ENCODE peak calls at places on chromosomes 1 and 21, in four cellular contexts. P is K562, D is fibroblast of the aortic adventitia, M is breast epithelium. B is an unnamed sample.

GRCh38 chr1:81617308-81618027 is 183.3 kb upstream of the ADGRL2 start:
- DNase-seq in P (no peak), D (peak), M (no peak), B (peak)

GRCh38 chr1:32063261-32063681 is 9.5 kb upstream of the TMEM39B start:
- DNase-seq in P (peak), D (peak), M (no peak), B (peak)

GRCh38 chr1:206606867-206607266 is 5.4 kb downstream of the EIF2D start:
- DNase-seq in P (peak), D (peak), M (no peak), B (no peak)

GRCh38 chr1:49036700-49037099 is 260.0 kb upstream of the BEND5 start:
- DNase-seq in P (no peak), D (no peak), M (no peak), B (no peak)

GRCh38 chr1:66311092-66311491 is 222.9 kb upstream of the SGIP1 start:
- DNase-seq in P (no peak), D (peak), M (no peak), B (no peak)

GRCh38 chr1:58524353-58524945 is 22.1 kb downstream of the OMA1 start:
- DNase-seq in P (no peak), D (peak), M (no peak), B (no peak)

GRCh38 chr1:181205901-181206300 is 117.4 kb downstream of the IER5 start:
- DNase-seq in P (no peak), D (no peak), M (no peak), B (no peak)

GRCh38 chr1:9253706-9254105 is 19.1 kb downstream of the H6PD start:
- DNase-seq in P (no peak), D (peak), M (no peak), B (no peak)

GRCh38 chr1:74485622-74486021 is 26.8 kb downstream of the LRRC53 start:
- DNase-seq in P (no peak), D (no peak), M (no peak), B (no peak)

GRCh38 chr21:29365636-29366305 is 67.0 kb downstream of the BACH1 start:
- DNase-seq in P (no peak), D (no peak), M (no peak), B (no peak)

GRCh38 chr1:53278294-53278693 is 40.0 kb upstream of the MAGOH start:
- DNase-seq in P (peak), D (peak), M (no peak), B (no peak)

GRCh38 chr21:30206551-30207251 is 9.2 kb downstream of the CLDN8 start:
- DNase-seq in P (no peak), D (peak), M (no peak), B (no peak)

GRCh38 chr1:107670397-107670796 is 294.6 kb downstream of the VAV3 start:
- DNase-seq in P (no peak), D (no peak), M (no peak), B (no peak)

GRCh38 chr1:1437904-1438376 is 2.5 kb downstream of the VWA1 start:
- DNase-seq in P (peak), D (no peak), M (no peak), B (no peak)

GRCh38 chr1:11948822-11949458 is 14.4 kb downstream of the PLOD1 start:
- DNase-seq in P (peak), D (no peak), M (no peak), B (no peak)

GRCh38 chr1:176864211-176864610 is 300.3 kb downstream of the ASTN1 start:
- DNase-seq in P (no peak), D (no peak), M (no peak), B (no peak)

GRCh38 chr1:216461466-216461865 is 38.2 kb upstream of the USH2A start:
- DNase-seq in P (no peak), D (peak), M (no peak), B (no peak)

GRCh38 chr1:32332290-32333079 is 3.5 kb downstream of the MARCKSL1 start:
- DNase-seq in P (no peak), D (no peak), M (no peak), B (no peak)

GRCh38 chr21:44800103-44800502 is 1.5 kb downstream of the UBE2G2 start:
- DNase-seq in P (no peak), D (peak), M (no peak), B (no peak)

GRCh38 chr1:28789816-28790215 is 22.2 kb upstream of the OPRD1 start:
- DNase-seq in P (no peak), D (no peak), M (peak), B (no peak)

GRCh38 chr21:26965567-26966359 is 1.1 kb downstream of the ADAMTS5 start:
- DNase-seq in P (no peak), D (peak), M (peak), B (no peak)

GRCh38 chr21:37862536-37862935 is 53.7 kb downstream of the KCNJ6 start:
- DNase-seq in P (no peak), D (no peak), M (no peak), B (no peak)

GRCh38 chr1:38270241-38270871 is 223.8 kb upstream of the POU3F1 start:
- DNase-seq in P (no peak), D (no peak), M (no peak), B (no peak)

GRCh38 chr1:161725888-161726630 is 4.7 kb downstream of the FCRLB start:
- DNase-seq in P (peak), D (peak), M (no peak), B (no peak)

GRCh38 chr1:116855788-116856187 is 53.9 kb upstream of the PTGFRN start:
- DNase-seq in P (no peak), D (peak), M (no peak), B (no peak)

GRCh38 chr21:41640756-41641509 is 125.9 kb downstream of the RIPK4 start:
- DNase-seq in P (no peak), D (peak), M (no peak), B (no peak)

GRCh38 chr1:219126267-219126862 is 47.3 kb upstream of the LYPLAL1 start:
- DNase-seq in P (no peak), D (peak), M (no peak), B (peak)

GRCh38 chr1:160862151-160863061 is at the start of gene CD244:
- DNase-seq in P (no peak), D (no peak), M (no peak), B (no peak)

GRCh38 chr1:70200065-70200464 is 5.3 kb downstream of the LRRC40 start:
- DNase-seq in P (no peak), D (no peak), M (no peak), B (no peak)

GRCh38 chr1:115314765-115315164 is 23.3 kb downstream of the NGF start:
- DNase-seq in P (no peak), D (peak), M (no peak), B (no peak)

GRCh38 chr1:109759513-109760334 is 4.0 kb downstream of the EPS8L3 start:
- DNase-seq in P (no peak), D (no peak), M (no peak), B (no peak)
- TF ChIP-seq CTCF in P (no peak), D (no peak), M (no peak), B (no peak)

GRCh38 chr1:156664046-156664948 is 12.9 kb downstream of the NES start:
- DNase-seq in P (no peak), D (no peak), M (no peak), B (no peak)
- H3K4me3 ChIP-seq in P (no peak), D (no peak), M (peak), B (no peak)

GRCh38 chr1:106292130-106292529 is 764.3 kb upstream of the PRMT6 start:
- DNase-seq in P (no peak), D (no peak), M (no peak), B (no peak)

GRCh38 chr1:106296431-106296830 is 760.0 kb upstream of the PRMT6 start:
- DNase-seq in P (no peak), D (no peak), M (no peak), B (no peak)

GRCh38 chr1:106289265-106289664 is 767.2 kb upstream of the PRMT6 start:
- DNase-seq in P (no peak), D (no peak), M (no peak), B (no peak)

DNA sequence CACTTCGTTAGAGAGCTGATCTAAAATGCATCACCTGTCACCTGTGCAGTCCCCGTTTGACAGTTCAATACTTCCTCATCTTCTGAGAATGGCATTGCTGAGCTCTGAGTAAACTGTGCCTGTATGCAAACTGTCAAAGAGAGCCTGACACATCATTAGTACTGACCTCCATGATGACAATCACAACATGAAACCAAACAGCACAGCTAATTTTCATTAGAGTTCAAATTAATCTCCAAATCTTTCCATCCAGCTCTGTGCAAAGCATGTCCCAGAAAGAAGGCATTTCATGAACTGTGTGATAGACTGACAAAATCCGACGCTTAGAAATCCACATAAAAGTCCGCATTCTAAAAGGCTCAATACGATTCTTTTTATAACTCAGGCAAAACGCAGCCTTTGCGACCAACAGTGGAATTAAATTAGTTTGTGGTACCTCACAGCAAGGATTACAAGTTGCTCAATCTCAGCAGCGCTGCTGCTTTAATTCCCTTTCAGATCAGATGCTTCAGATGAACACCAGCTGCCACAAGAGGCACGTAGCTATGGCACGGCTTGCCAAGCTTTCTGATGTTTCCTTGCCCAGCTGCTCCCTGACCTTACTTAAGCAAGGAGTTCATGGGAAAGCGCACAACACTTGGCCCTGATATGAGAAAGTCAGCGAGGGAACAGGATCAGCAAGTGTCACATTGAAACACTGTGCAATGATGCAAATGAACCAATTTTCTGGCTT is 765.5 kb upstream of the PRMT6 start:
- DNase-seq in P (no peak), D (no peak), M (no peak), B (no peak)
- TF ChIP-seq CTCF in P (no peak), D (no peak), M (no peak), B (no peak)

GRCh38 chr1:80008934-80009333 is 1002.4 kb upstream of the ADGRL4 start:
- DNase-seq in P (no peak), D (no peak), M (no peak), B (no peak)
- H3K4me3 ChIP-seq in P (no peak), D (no peak), M (no peak), B (no peak)

DNA sequence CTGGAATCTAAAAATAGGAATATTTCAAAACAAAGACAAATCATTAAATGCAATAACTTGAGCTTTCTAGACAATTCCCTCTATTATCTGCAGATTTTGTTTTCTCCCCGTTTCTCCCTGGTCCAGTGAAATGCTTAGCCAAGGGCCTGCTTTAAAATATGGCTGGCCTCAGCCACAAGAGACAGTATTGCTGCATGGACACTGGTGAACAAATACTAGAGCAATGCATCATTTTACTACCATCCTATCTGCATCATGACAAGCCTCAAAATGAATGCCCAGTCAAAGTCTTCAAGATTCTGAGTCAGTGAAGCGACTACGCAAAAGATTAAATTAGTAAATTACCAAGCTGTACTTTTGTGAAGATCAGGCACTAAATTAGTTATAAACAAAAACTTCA is 80.5 kb downstream of the ENAH start:
- DNase-seq in P (no peak), D (peak), M (no peak), B (peak)
- TF ChIP-seq CTCF in P (no peak), D (peak), M (no peak), B (peak)